ENCODE peak calls at places on chromosomes 7 and 10, in eight cellular contexts. Q is body of pancreas; L is foreskin keratinocyte; X is HCT116; I is prostate gland; S is psoas muscle; R is CD8-positive, alpha-beta T cell; P is dorsolateral prefrontal cortex. H is an unnamed sample.

GRCh38 chr10:125549656-125550055 is 133.3 kb downstream of the TEX36 start:
- DNase-seq in Q (no peak), L (no peak), X (no peak), I (no peak), S (no peak), R (no peak), P (no peak), H (no peak)

GRCh38 chr7:28479507-28479947 is 67.2 kb downstream of the CREB5 start:
- DNase-seq in Q (no peak), L (no peak), X (no peak), I (no peak), S (no peak), R (no peak), P (no peak), H (no peak)

GRCh38 chr10:98299341-98299740 is 31.3 kb upstream of the LOXL4 start:
- DNase-seq in Q (no peak), L (no peak), X (no peak), I (no peak), S (no peak), R (no peak), P (no peak), H (no peak)

GRCh38 chr7:19026888-19027287 is 90.5 kb downstream of the TWIST1 start:
- DNase-seq in Q (no peak), L (peak), X (no peak), I (no peak), S (no peak), R (no peak), P (no peak), H (no peak)

GRCh38 chr7:130143986-130144618 is 61.1 kb downstream of the TMEM209 start:
- DNase-seq in Q (no peak), L (no peak), X (no peak), I (no peak), S (no peak), R (no peak), P (no peak), H (no peak)

GRCh38 chr10:27547047-27547446 is 42.9 kb downstream of the RAB18 start:
- DNase-seq in Q (no peak), L (no peak), X (no peak), I (no peak), S (no peak), R (no peak), P (no peak), H (no peak)

GRCh38 chr7:24573008-24573553 is at the start of gene PALS2:
- DNase-seq in Q (peak), L (peak), X (peak), I (peak), S (peak), R (peak), P (peak), H (peak)

GRCh38 chr7:108459922-108460551 is 3.8 kb upstream of the NRCAM start:
- DNase-seq in Q (peak), L (no peak), X (peak), I (no peak), S (no peak), R (no peak), P (no peak), H (no peak)

GRCh38 chr7:3157541-3158287 is 114.0 kb upstream of the CARD11 start:
- DNase-seq in Q (no peak), L (no peak), X (no peak), I (no peak), S (no peak), R (no peak), P (no peak), H (no peak)

GRCh38 chr10:103660364-103661197 is 167.1 kb downstream of the NEURL1 start:
- DNase-seq in Q (peak), L (no peak), X (no peak), I (peak), S (no peak), R (no peak), P (no peak), H (no peak)

GRCh38 chr7:17646181-17646956 is 293.9 kb downstream of the SNX13 start:
- DNase-seq in Q (no peak), L (no peak), X (no peak), I (no peak), S (no peak), R (no peak), P (no peak), H (no peak)

GRCh38 chr7:117828831-117829230 is 44.4 kb downstream of the CTTNBP2 start:
- DNase-seq in Q (no peak), L (no peak), X (no peak), I (no peak), S (no peak), R (no peak), P (no peak), H (no peak)

GRCh38 chr10:121282264-121282663 is 316.0 kb downstream of the FGFR2 start:
- DNase-seq in Q (no peak), L (no peak), X (no peak), I (no peak), S (no peak), R (no peak), P (no peak), H (no peak)

GRCh38 chr10:63268798-63269503 is 135.8 kb downstream of the NRBF2 start:
- DNase-seq in Q (peak), L (peak), X (peak), I (peak), S (peak), R (peak), P (peak), H (peak)

GRCh38 chr10:14822879-14823755 is 14.7 kb downstream of the CDNF start:
- DNase-seq in Q (peak), L (no peak), X (peak), I (no peak), S (no peak), R (peak), P (no peak), H (peak)

GRCh38 chr10:74799840-74800239 is 26.6 kb upstream of the KAT6B start:
- DNase-seq in Q (no peak), L (peak), X (no peak), I (peak), S (no peak), R (no peak), P (no peak), H (no peak)

GRCh38 chr7:34064511-34065158 is 159.3 kb downstream of the BMPER start:
- DNase-seq in Q (no peak), L (no peak), X (no peak), I (peak), S (peak), R (no peak), P (no peak), H (peak)

GRCh38 chr10:33460461-33461294 is 126.2 kb upstream of the NRP1 start:
- DNase-seq in Q (peak), L (no peak), X (no peak), I (no peak), S (peak), R (no peak), P (no peak), H (peak)

GRCh38 chr7:141097430-141097829 is 23.6 kb downstream of the TMEM178B start:
- DNase-seq in Q (no peak), L (no peak), X (no peak), I (no peak), S (no peak), R (no peak), P (no peak), H (no peak)

GRCh38 chr10:71396084-71396713 is 521 bp upstream of the CDH23 start:
- DNase-seq in Q (peak), L (no peak), X (no peak), I (peak), S (peak), R (no peak), P (no peak), H (no peak)

GRCh38 chr10:77582710-77583115 is 54.9 kb downstream of the KCNMA1 start:
- DNase-seq in Q (peak), L (peak), X (no peak), I (no peak), S (peak), R (no peak), P (no peak), H (no peak)

GRCh38 chr10:71435571-71436267 is 39.0 kb downstream of the CDH23 start:
- DNase-seq in Q (no peak), L (no peak), X (no peak), I (no peak), S (no peak), R (no peak), P (no peak), H (no peak)

GRCh38 chr10:90871279-90871760 is 454 bp upstream of the RPP30 start:
- DNase-seq in Q (peak), L (no peak), X (no peak), I (no peak), S (peak), R (no peak), P (peak), H (no peak)

GRCh38 chr7:46774515-46774914 is 807.4 kb downstream of the TNS3 start:
- DNase-seq in Q (no peak), L (no peak), X (no peak), I (no peak), S (no peak), R (no peak), P (no peak), H (no peak)

GRCh38 chr10:22259280-22259679 is 41.5 kb upstream of the EBLN1 start:
- DNase-seq in Q (no peak), L (no peak), X (no peak), I (no peak), S (no peak), R (no peak), P (no peak), H (no peak)

GRCh38 chr10:97991875-97992274 is 38.5 kb downstream of the CRTAC1 start:
- DNase-seq in Q (no peak), L (peak), X (no peak), I (no peak), S (no peak), R (no peak), P (no peak), H (no peak)

GRCh38 chr7:41247128-41247865 is 455.6 kb downstream of the INHBA start:
- DNase-seq in Q (no peak), L (peak), X (peak), I (no peak), S (no peak), R (no peak), P (no peak), H (no peak)

GRCh38 chr7:14688208-14688607 is 214.3 kb downstream of the DGKB start:
- DNase-seq in Q (no peak), L (no peak), X (no peak), I (no peak), S (no peak), R (no peak), P (no peak), H (no peak)

GRCh38 chr10:53209941-53210611 is 437.5 kb upstream of the MBL2 start:
- DNase-seq in Q (no peak), L (peak), X (no peak), I (no peak), S (no peak), R (no peak), P (no peak), H (no peak)

GRCh38 chr7:100483728-100484635 is at the start of gene NYAP1:
- DNase-seq in Q (peak), L (no peak), X (no peak), I (peak), S (no peak), R (no peak), P (peak), H (peak)

GRCh38 chr7:29080803-29081202 is 65.5 kb downstream of the CPVL start:
- DNase-seq in Q (no peak), L (no peak), X (no peak), I (no peak), S (no peak), R (no peak), P (no peak), H (no peak)

DNA sequence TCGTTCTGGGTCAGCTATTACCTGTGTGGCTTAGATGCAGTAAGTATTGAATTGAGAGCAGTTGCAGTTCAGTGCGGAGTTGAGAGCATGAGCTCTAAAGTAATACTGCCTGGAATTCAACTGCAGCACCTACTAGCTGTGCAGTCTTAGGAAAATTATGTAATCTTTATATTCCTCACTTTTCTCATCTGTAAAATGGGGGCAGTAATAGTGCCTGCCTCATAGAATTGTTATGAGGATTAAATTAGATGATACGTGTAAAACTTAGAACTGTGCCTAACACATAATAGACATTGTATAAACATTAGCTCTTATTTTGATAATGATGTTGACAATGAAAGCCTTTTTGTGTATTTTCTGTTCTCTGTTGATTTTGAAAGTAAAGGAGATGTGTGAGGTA is 330.0 kb downstream of the GPR158 start:
- DNase-seq in Q (no peak), L (no peak), X (no peak), I (no peak), S (no peak), R (no peak), P (no peak), H (no peak)
- TF ChIP-seq CTCF in Q (no peak), L (no peak), X (no peak), I (no peak), S (no peak), R (no peak), P (no peak), H (no peak)

DNA sequence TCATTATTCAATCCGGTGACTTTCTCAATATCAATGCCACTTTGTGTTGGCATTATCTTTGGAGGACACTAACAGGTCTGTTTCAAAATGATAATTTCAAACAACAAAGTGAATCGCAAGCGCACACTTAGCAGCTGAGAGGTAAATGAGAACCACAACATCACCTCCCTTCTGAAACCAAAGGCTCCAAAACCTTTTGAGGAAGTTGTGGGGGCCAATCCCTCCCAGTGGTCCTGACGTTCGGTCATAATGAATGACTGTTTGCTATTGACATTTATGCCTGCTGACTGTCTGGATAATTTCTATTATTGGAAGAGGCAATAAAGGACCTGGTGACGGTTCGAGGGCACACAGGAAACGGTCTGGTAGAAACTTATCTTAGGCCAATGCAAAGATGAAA is 1.8 kb downstream of the ADARB2 start:
- DNase-seq in Q (no peak), L (no peak), X (no peak), I (no peak), S (no peak), R (no peak), P (no peak), H (no peak)
- H3K27ac ChIP-seq in Q (no peak), L (no peak), X (no peak), I (no peak), S (no peak), R (no peak), P (no peak), H (no peak)

DNA sequence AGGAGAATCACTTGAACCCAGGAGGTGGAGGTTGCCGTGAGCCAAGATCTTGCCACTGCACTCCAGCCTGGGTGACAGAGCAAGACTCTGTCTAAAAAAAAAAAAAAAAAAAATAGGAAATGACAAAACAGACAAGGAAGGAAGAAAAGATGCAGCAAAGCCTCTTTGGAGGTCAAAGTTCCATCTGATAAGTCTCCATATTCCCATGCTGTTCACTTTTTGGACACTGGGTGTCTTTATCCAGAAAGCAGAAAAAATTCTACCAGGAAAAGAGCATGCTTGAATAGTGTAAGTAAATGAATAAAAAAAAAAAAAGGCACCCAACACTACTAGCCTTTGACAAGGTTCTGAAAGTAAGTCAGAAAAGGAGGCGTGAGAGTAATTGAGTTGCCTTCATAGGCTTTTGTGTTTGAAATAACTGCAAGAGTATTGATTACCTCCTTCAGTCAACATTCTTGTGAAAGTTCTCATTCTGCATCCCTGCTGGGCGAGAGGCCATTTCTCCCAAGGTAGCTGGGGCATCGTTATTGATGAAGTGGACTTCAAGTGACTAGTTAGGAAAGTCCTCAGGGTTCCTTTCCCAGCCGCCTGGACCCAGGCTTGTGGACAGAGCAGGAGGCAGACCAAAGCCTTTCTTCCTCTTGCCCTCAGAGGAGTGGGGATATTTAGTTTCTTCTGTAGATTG is 133.3 kb upstream of the KIF5B start:
- DNase-seq in Q (peak), L (no peak), X (peak), I (no peak), S (no peak), R (no peak), P (no peak), H (no peak)
- TF ChIP-seq CTCF in Q (peak), L (peak), X (peak), I (no peak), S (no peak), R (no peak), P (peak), H (peak)

GRCh38 chr10:79254333-79255006 is 92.8 kb upstream of the PPIF start:
- DNase-seq in Q (no peak), L (no peak), X (no peak), I (no peak), S (no peak), R (no peak), P (no peak), H (no peak)
- H3K27ac ChIP-seq in Q (no peak), L (no peak), X (no peak), I (no peak), S (no peak), R (no peak), P (peak), H (no peak)

H was measured in tibial nerve.